ENCODE peak calls at places on chromosome 7, in five cellular contexts. N is pancreas, B is uterus, X is mammary epithelial cell, K is kidney. Y is an unnamed sample.

GRCh38 chr7:33807779-33808482 is 97.4 kb upstream of the BMPER start:
- DNase-seq in N (no peak), X (peak; percentile 95), K (no peak), B (no peak), Y (peak; percentile 36)

GRCh38 chr7:73899731-73900142 is 38.8 kb downstream of the TMEM270 start:
- DNase-seq in B (peak; percentile 75), X (no peak), K (peak; percentile 48), N (no peak), Y (no peak)

GRCh38 chr7:150341263-150342118 is at the start of gene RARRES2:
- DNase-seq in B (peak; percentile 84), N (peak; percentile 78), K (peak; percentile 93), X (no peak), Y (no peak)

GRCh38 chr7:90181485-90181884 is 27.2 kb downstream of the STEAP1 start:
- DNase-seq in X (no peak), B (no peak), N (no peak), K (no peak), Y (no peak)

GRCh38 chr7:150388709-150389531 is 9.8 kb downstream of the ZNF775 start:
- DNase-seq in K (peak; percentile 79), X (no peak), N (peak; percentile 91), B (peak; percentile 46), Y (no peak)

GRCh38 chr7:45589061-45589460 is 14.9 kb downstream of the ADCY1 start:
- DNase-seq in N (no peak), K (peak; percentile 57), B (no peak), X (no peak), Y (no peak)

GRCh38 chr7:112453505-112454171 is 3.4 kb downstream of the IFRD1 start:
- DNase-seq in B (no peak), X (peak; percentile 40), N (no peak), K (no peak), Y (no peak)

GRCh38 chr7:92797693-92798092 is 38.7 kb downstream of the CDK6 start:
- DNase-seq in X (peak; percentile 69), K (no peak), N (no peak), B (no peak), Y (no peak)

GRCh38 chr7:17646181-17646956 is 293.9 kb downstream of the SNX13 start:
- DNase-seq in B (no peak), N (no peak), X (peak; percentile 57), K (no peak), Y (no peak)

GRCh38 chr7:26376208-26376917 is 84.7 kb downstream of the SNX10 start:
- DNase-seq in B (no peak), K (peak; percentile 85), N (peak; percentile 79), X (no peak), Y (peak; percentile 73)

GRCh38 chr7:116863168-116863670 is 832 bp downstream of the CAPZA2 start:
- DNase-seq in K (no peak), B (no peak), N (no peak), X (peak; percentile 30), Y (peak; percentile 19)

GRCh38 chr7:100951888-100952560 is 2.7 kb downstream of the MUC3A start:
- DNase-seq in K (no peak), N (no peak), B (no peak), X (no peak), Y (no peak)

GRCh38 chr7:92904292-92905131 is 68.1 kb upstream of the CDK6 start:
- DNase-seq in N (no peak), K (no peak), X (peak; percentile 98), B (no peak), Y (no peak)

GRCh38 chr7:149869867-149870266 is 3.9 kb upstream of the ATP6V0E2 start:
- DNase-seq in N (no peak), B (no peak), K (no peak), X (no peak), Y (no peak)

GRCh38 chr7:47543659-47544058 is 38.3 kb downstream of the TNS3 start:
- DNase-seq in N (no peak), K (peak; percentile 26), B (no peak), X (no peak), Y (no peak)

GRCh38 chr7:42700376-42701327 is 211.2 kb downstream of the C7orf25 start:
- DNase-seq in X (no peak), B (no peak), K (no peak), N (no peak), Y (no peak)
- TF ChIP-seq CTCF in X (no peak), B (no peak), K (no peak), N (no peak), Y (no peak)

GRCh38 chr7:102412548-102412947 is 16.4 kb downstream of the PRKRIP1 start:
- DNase-seq in N (no peak), X (no peak), B (no peak), K (no peak), Y (no peak)
- TF ChIP-seq CTCF in N (peak; percentile 15), X (peak; percentile 50), B (peak; percentile 23), K (peak; percentile 32), Y (peak; percentile 68)

GRCh38 chr7:97819161-97819560 is 53.0 kb downstream of the ASNS start:
- DNase-seq in X (no peak), B (no peak), K (no peak), N (no peak), Y (no peak)
- TF ChIP-seq CTCF in X (no peak), B (no peak), K (no peak), N (no peak), Y (no peak)

GRCh38 chr7:132240821-132241422 is 335.3 kb downstream of the PLXNA4 start:
- DNase-seq in N (no peak), X (no peak), B (no peak), K (no peak), Y (no peak)

GRCh38 chr7:132240262-132240661 is 336.0 kb downstream of the PLXNA4 start:
- DNase-seq in X (no peak), K (no peak), B (no peak), N (no peak), Y (no peak)

GRCh38 chr7:132243463-132243862 is 332.8 kb downstream of the PLXNA4 start:
- DNase-seq in B (no peak), X (no peak), N (no peak), K (no peak), Y (no peak)

GRCh38 chr7:132244917-132245480 is 331.3 kb downstream of the PLXNA4 start:
- DNase-seq in K (no peak), B (no peak), N (no peak), X (no peak), Y (no peak)

DNA sequence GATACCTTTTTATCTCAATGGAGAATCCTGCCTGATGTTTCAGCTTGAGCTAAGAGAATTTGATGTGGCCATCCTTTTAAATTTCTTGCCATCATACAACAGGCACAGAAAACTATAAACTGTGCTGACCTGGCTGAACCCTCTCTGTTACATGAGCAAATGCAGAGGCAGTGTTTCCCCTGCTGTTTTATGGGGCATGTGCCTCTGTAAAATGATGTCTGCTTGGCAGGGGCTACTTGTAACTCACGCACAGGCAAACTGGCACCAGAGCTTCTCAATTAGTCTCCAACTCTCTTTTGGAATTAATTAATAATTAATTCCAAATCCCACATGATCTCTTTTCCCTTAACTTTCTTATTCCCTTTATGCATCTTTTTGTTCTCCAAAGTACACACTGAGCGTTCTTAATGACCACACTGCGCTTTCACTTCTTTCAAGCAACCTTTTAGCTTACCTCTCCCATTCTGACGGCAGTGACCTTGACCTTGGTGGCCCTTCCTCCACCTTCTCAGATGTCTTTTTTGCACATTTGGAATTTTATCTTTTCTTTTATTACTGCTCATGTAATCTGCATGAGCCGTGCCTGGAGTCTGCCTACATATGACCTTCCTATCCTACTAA is 334.0 kb downstream of the PLXNA4 start:
- DNase-seq in N (no peak), B (no peak), X (no peak), K (no peak), Y (no peak)
- TF ChIP-seq CTCF in N (no peak), B (no peak), X (no peak), K (no peak), Y (no peak)

GRCh38 chr7:134419085-134419484 is 39.8 kb downstream of the AKR1B1 start:
- DNase-seq in K (no peak), N (no peak), B (no peak), X (no peak), Y (no peak)

GRCh38 chr7:134422646-134423045 is 36.3 kb downstream of the AKR1B1 start:
- DNase-seq in N (no peak), B (no peak), X (no peak), K (no peak), Y (no peak)

GRCh38 chr7:134421998-134422397 is 36.9 kb downstream of the AKR1B1 start:
- DNase-seq in K (no peak), N (no peak), X (no peak), B (no peak), Y (no peak)

GRCh38 chr7:134419875-134420274 is 39.0 kb downstream of the AKR1B1 start:
- DNase-seq in B (no peak), X (no peak), K (no peak), N (no peak), Y (no peak)

GRCh38 chr7:134420509-134421125 is 38.3 kb downstream of the AKR1B1 start:
- DNase-seq in X (peak; percentile 55), N (peak; percentile 53), K (no peak), B (no peak), Y (peak; percentile 64)
- TF ChIP-seq CTCF in X (peak; percentile 89), N (peak; percentile 46), K (peak; percentile 63), B (peak; percentile 22), Y (no peak)

DNA sequence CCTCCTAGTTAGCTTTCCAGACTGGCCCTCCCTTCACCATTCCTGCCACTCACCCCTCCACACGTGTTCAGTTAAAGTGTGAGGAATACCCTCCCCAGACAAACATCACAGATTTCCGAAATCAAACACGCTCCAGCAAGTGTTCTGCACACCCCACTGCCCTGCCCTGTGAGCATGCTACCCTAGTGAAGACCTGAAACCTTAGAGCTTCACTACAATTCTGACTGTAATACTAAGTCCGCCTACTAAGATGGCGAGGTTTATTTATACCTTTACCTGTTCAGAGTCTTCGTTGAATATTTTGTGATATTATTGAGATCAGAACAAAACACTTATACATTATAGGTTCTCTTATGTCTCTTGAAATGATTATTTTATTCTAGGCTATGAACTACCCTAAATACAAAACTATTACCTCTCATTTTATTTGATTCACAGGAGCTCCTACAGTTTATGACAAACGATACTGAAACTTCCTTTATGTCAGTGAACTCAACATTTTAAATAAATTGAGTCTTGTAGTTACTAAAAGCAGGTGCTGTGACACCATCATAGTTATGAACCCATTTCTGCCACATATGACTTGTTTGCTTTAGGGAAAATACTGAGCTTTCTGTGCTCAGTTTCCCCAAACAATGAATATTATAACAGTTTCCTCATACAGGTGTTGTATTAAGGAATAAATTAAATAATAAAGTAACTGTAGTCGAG is 8.6 kb downstream of the SCIN start:
- DNase-seq in K (no peak), B (no peak), X (no peak), N (no peak), Y (no peak)
- TF ChIP-seq CTCF in K (no peak), B (no peak), X (no peak), N (no peak), Y (no peak)

GRCh38 chr7:130096243-130096827 is 26.0 kb downstream of the KLHDC10 start:
- DNase-seq in K (no peak), N (no peak), B (no peak), X (no peak), Y (no peak)
- TF ChIP-seq CTCF in K (peak; percentile 6), N (no peak), B (no peak), X (peak; percentile 10), Y (no peak)

GRCh38 chr7:5423272-5423843 is at the start of gene TNRC18:
- DNase-seq in N (peak; percentile 44), X (no peak), B (peak; percentile 58), K (peak; percentile 89), Y (peak; percentile 53)

GRCh38 chr7:5423844-5424688 is 432 bp upstream of the TNRC18 start:
- DNase-seq in X (peak; percentile 97), N (peak; percentile 95), B (peak; percentile 98), K (peak; percentile 97), Y (peak; percentile 94)

GRCh38 chr7:5426226-5426475 is 2.5 kb upstream of the TNRC18 start:
- DNase-seq in N (no peak), X (no peak), B (peak; percentile 68), K (no peak), Y (no peak)

GRCh38 chr7:5425507-5426225 is 2.0 kb upstream of the TNRC18 start:
- DNase-seq in B (peak; percentile 81), K (peak; percentile 87), X (peak; percentile 77), N (peak; percentile 78), Y (peak; percentile 60)

GRCh38 chr7:5424689-5425506 is 1.3 kb upstream of the TNRC18 start:
- DNase-seq in X (peak; percentile 35), B (peak; percentile 67), N (peak; percentile 41), K (peak; percentile 85), Y (peak; percentile 42)
- TF ChIP-seq CTCF in X (no peak), B (no peak), N (no peak), K (no peak), Y (no peak)

Y was measured in endothelial cell.